ENCODE peak calls at places on chromosomes 11 and 22, in seven cellular contexts. One of them, this sample, is unnamed.

GRCh38 chr11:126477526-126478275 is 122.2 kb downstream of the ST3GAL4 start:
- DNase-seq in NB4: peak; percentile 23
- DNase-seq in BE2C: no peak
- DNase-seq in heart right ventricle: no peak
- DNase-seq in Peyer's patch: no peak
- DNase-seq in spleen: no peak
- DNase-seq in MM.1S: no peak
- DNase-seq in this sample: peak; percentile 31

GRCh38 chr11:64762916-64763803 is 3.4 kb upstream of the PYGM start:
- DNase-seq in NB4: peak; percentile 76
- DNase-seq in BE2C: no peak
- DNase-seq in heart right ventricle: no peak
- DNase-seq in Peyer's patch: peak; percentile 76
- DNase-seq in spleen: peak; percentile 76
- DNase-seq in MM.1S: no peak
- DNase-seq in this sample: peak; percentile 63

GRCh38 chr22:38628444-38628843 is 27.7 kb downstream of the FAM227A start:
- DNase-seq in NB4: peak; percentile 72
- DNase-seq in BE2C: no peak
- DNase-seq in heart right ventricle: no peak
- DNase-seq in Peyer's patch: no peak
- DNase-seq in spleen: peak; percentile 15
- DNase-seq in MM.1S: no peak
- DNase-seq in this sample: no peak

GRCh38 chr11:94175545-94175944 is 46.9 kb downstream of the PANX1 start:
- DNase-seq in NB4: no peak
- DNase-seq in BE2C: no peak
- DNase-seq in heart right ventricle: no peak
- DNase-seq in Peyer's patch: no peak
- DNase-seq in spleen: no peak
- DNase-seq in MM.1S: no peak
- DNase-seq in this sample: no peak

GRCh38 chr22:28341001-28341400 is 338.6 kb downstream of the TTC28 start:
- DNase-seq in NB4: no peak
- DNase-seq in BE2C: no peak
- DNase-seq in heart right ventricle: no peak
- DNase-seq in Peyer's patch: no peak
- DNase-seq in spleen: no peak
- DNase-seq in MM.1S: no peak
- DNase-seq in this sample: no peak

GRCh38 chr11:20259506-20259905 is 99.2 kb upstream of the DBX1 start:
- DNase-seq in NB4: no peak
- DNase-seq in BE2C: no peak
- DNase-seq in heart right ventricle: no peak
- DNase-seq in Peyer's patch: no peak
- DNase-seq in spleen: no peak
- DNase-seq in MM.1S: no peak
- DNase-seq in this sample: no peak

GRCh38 chr11:59172345-59173079 is 580 bp downstream of the DTX4 start:
- DNase-seq in NB4: peak; percentile 14
- DNase-seq in BE2C: no peak
- DNase-seq in heart right ventricle: peak; percentile 27
- DNase-seq in Peyer's patch: peak; percentile 80
- DNase-seq in spleen: peak; percentile 88
- DNase-seq in MM.1S: peak; percentile 20
- DNase-seq in this sample: peak; percentile 56

GRCh38 chr11:30488304-30488998 is 97.7 kb downstream of the MPPED2 start:
- DNase-seq in NB4: no peak
- DNase-seq in BE2C: no peak
- DNase-seq in heart right ventricle: no peak
- DNase-seq in Peyer's patch: no peak
- DNase-seq in spleen: no peak
- DNase-seq in MM.1S: no peak
- DNase-seq in this sample: no peak

GRCh38 chr11:134578807-134579708 is 167.0 kb upstream of the B3GAT1 start:
- DNase-seq in NB4: peak; percentile 46
- DNase-seq in BE2C: peak; percentile 53
- DNase-seq in heart right ventricle: no peak
- DNase-seq in Peyer's patch: no peak
- DNase-seq in spleen: no peak
- DNase-seq in MM.1S: no peak
- DNase-seq in this sample: no peak

GRCh38 chr11:83436855-83437254 is 150.7 kb upstream of the CCDC90B start:
- DNase-seq in NB4: no peak
- DNase-seq in BE2C: no peak
- DNase-seq in heart right ventricle: no peak
- DNase-seq in Peyer's patch: no peak
- DNase-seq in spleen: no peak
- DNase-seq in MM.1S: no peak
- DNase-seq in this sample: no peak

GRCh38 chr11:19237381-19237780 is 3.4 kb downstream of the E2F8 start:
- DNase-seq in NB4: no peak
- DNase-seq in BE2C: no peak
- DNase-seq in heart right ventricle: no peak
- DNase-seq in Peyer's patch: no peak
- DNase-seq in spleen: no peak
- DNase-seq in MM.1S: no peak
- DNase-seq in this sample: no peak

GRCh38 chr22:44357962-44358553 is 45.3 kb upstream of the SHISAL1 start:
- DNase-seq in NB4: no peak
- DNase-seq in BE2C: peak; percentile 28
- DNase-seq in heart right ventricle: peak; percentile 39
- DNase-seq in Peyer's patch: no peak
- DNase-seq in spleen: peak; percentile 19
- DNase-seq in MM.1S: no peak
- DNase-seq in this sample: no peak

GRCh38 chr11:62931501-62932278 is 10.5 kb upstream of the CHRM1 start:
- DNase-seq in NB4: peak; percentile 40
- DNase-seq in BE2C: no peak
- DNase-seq in heart right ventricle: no peak
- DNase-seq in Peyer's patch: no peak
- DNase-seq in spleen: no peak
- DNase-seq in MM.1S: no peak
- DNase-seq in this sample: no peak

GRCh38 chr11:110952150-110952549 is 239.9 kb upstream of the ARHGAP20 start:
- DNase-seq in NB4: no peak
- DNase-seq in BE2C: no peak
- DNase-seq in heart right ventricle: no peak
- DNase-seq in Peyer's patch: no peak
- DNase-seq in spleen: no peak
- DNase-seq in MM.1S: no peak
- DNase-seq in this sample: no peak

GRCh38 chr22:49705216-49705600 is 122.5 kb downstream of the BRD1 start:
- DNase-seq in NB4: no peak
- DNase-seq in BE2C: no peak
- DNase-seq in heart right ventricle: no peak
- DNase-seq in Peyer's patch: peak; percentile 10
- DNase-seq in spleen: no peak
- DNase-seq in MM.1S: no peak
- DNase-seq in this sample: no peak

GRCh38 chr11:75371930-75372876 is 20.7 kb upstream of the ARRB1 start:
- DNase-seq in NB4: no peak
- DNase-seq in BE2C: no peak
- DNase-seq in heart right ventricle: no peak
- DNase-seq in Peyer's patch: peak; percentile 59
- DNase-seq in spleen: peak; percentile 33
- DNase-seq in MM.1S: no peak
- DNase-seq in this sample: no peak

GRCh38 chr11:104858882-104859735 is 39.2 kb downstream of the CASP12 start:
- DNase-seq in NB4: peak; percentile 81
- DNase-seq in BE2C: no peak
- DNase-seq in heart right ventricle: no peak
- DNase-seq in Peyer's patch: peak; percentile 53
- DNase-seq in spleen: peak; percentile 73
- DNase-seq in MM.1S: no peak
- DNase-seq in this sample: peak; percentile 5

GRCh38 chr22:50085211-50085999 is at the start of gene MLC1:
- DNase-seq in NB4: peak; percentile 98
- DNase-seq in BE2C: no peak
- DNase-seq in heart right ventricle: no peak
- DNase-seq in Peyer's patch: no peak
- DNase-seq in spleen: peak; percentile 71
- DNase-seq in MM.1S: no peak
- DNase-seq in this sample: no peak

GRCh38 chr22:32801436-32802290 is at the start of gene TIMP3:
- DNase-seq in NB4: peak; percentile 16
- DNase-seq in BE2C: peak; percentile 79
- DNase-seq in heart right ventricle: peak; percentile 94
- DNase-seq in Peyer's patch: peak; percentile 80
- DNase-seq in spleen: peak; percentile 86
- DNase-seq in MM.1S: no peak
- DNase-seq in this sample: peak; percentile 87

GRCh38 chr22:44665115-44665514 is 36.9 kb upstream of the PRR5 start:
- DNase-seq in NB4: peak; percentile 72
- DNase-seq in BE2C: no peak
- DNase-seq in heart right ventricle: no peak
- DNase-seq in Peyer's patch: no peak
- DNase-seq in spleen: no peak
- DNase-seq in MM.1S: no peak
- DNase-seq in this sample: no peak

GRCh38 chr11:109998921-109999320 is 94.3 kb upstream of the ZC3H12C start:
- DNase-seq in NB4: no peak
- DNase-seq in BE2C: no peak
- DNase-seq in heart right ventricle: no peak
- DNase-seq in Peyer's patch: no peak
- DNase-seq in spleen: no peak
- DNase-seq in MM.1S: no peak
- DNase-seq in this sample: no peak

DNA sequence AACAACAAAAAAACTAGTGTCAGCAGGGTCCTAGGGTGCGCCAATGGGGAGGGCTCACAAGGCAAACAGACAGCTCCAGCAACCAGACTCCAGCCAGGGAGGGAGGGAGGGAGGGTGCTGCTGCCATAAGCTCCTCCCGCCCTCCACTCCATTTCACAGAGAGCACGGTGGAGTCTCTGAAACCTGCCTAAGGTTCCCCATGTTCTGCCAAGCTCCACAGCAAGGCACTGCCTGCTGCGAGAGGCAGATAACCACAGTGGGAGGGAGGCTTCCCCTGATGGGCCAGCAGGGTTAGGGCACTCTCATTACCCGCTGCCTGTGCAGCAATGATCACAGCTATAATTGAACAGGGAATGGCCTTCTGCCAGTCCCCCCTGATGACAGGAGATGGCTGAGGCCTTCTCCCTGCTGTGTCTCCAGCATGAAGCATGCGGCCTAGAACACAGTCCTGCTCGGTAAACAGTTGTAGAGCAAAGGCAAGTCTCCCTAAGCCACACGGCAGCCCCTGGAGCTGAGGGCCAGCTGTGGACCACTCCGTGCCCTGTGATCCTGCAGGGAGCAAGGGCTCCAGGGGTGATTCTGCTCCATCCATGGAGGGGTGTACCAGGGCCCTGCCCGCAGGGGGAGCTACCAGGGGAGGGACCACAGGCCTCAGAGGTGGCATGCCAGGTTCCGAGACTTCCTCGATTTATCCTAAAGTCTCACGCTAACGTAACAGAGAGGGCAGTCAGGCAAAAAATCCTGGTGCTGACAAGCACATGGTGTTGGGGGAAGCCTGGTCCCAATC is 42.9 kb downstream of the PC start:
- DNase-seq in NB4: no peak
- DNase-seq in BE2C: no peak
- DNase-seq in heart right ventricle: no peak
- DNase-seq in Peyer's patch: no peak
- DNase-seq in spleen: no peak
- DNase-seq in MM.1S: no peak
- DNase-seq in this sample: no peak
- TF ChIP-seq CTCF in NB4: peak; percentile 10
- TF ChIP-seq CTCF in BE2C: no peak
- TF ChIP-seq CTCF in heart right ventricle: no peak
- TF ChIP-seq CTCF in Peyer's patch: no peak
- TF ChIP-seq CTCF in spleen: no peak
- TF ChIP-seq CTCF in MM.1S: no peak
- TF ChIP-seq CTCF in this sample: no peak

DNA sequence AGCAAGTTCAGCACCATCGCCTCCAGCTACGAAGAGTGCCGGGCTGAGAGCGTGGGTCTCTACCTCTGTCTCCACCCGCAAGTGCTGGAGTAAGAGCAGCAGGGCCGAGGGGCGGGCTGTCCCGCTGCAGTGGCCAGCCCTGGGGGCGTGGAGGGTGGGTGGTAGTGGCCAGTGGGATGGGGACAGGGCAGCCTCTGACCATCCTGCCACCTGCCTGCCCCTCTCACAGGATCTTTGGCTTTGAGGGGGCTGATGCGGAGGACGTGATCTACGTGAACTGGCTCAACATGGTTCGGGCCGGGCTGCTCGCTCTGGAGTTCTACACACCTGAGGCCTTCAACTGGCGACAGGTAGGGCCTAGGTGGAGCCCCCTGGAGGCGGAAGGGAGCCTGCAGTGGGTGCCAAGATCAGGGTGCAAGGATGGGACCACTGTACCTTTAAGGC is 15.0 kb upstream of the BBS1 start:
- DNase-seq in NB4: no peak
- DNase-seq in BE2C: no peak
- DNase-seq in heart right ventricle: no peak
- DNase-seq in Peyer's patch: no peak
- DNase-seq in spleen: no peak
- DNase-seq in MM.1S: no peak
- DNase-seq in this sample: no peak
- TF ChIP-seq CTCF in NB4: peak; percentile 60
- TF ChIP-seq CTCF in BE2C: no peak
- TF ChIP-seq CTCF in heart right ventricle: no peak
- TF ChIP-seq CTCF in Peyer's patch: no peak
- TF ChIP-seq CTCF in spleen: peak; percentile 21
- TF ChIP-seq CTCF in MM.1S: peak; percentile 35
- TF ChIP-seq CTCF in this sample: peak; percentile 22

GRCh38 chr22:41369089-41369745 is 12.5 kb upstream of the TEF start:
- DNase-seq in NB4: no peak
- DNase-seq in BE2C: no peak
- DNase-seq in heart right ventricle: no peak
- DNase-seq in Peyer's patch: no peak
- DNase-seq in spleen: no peak
- DNase-seq in MM.1S: no peak
- DNase-seq in this sample: no peak
- TF ChIP-seq CTCF in NB4: no peak
- TF ChIP-seq CTCF in BE2C: no peak
- TF ChIP-seq CTCF in heart right ventricle: no peak
- TF ChIP-seq CTCF in Peyer's patch: no peak
- TF ChIP-seq CTCF in spleen: no peak
- TF ChIP-seq CTCF in MM.1S: no peak
- TF ChIP-seq CTCF in this sample: no peak

DNA sequence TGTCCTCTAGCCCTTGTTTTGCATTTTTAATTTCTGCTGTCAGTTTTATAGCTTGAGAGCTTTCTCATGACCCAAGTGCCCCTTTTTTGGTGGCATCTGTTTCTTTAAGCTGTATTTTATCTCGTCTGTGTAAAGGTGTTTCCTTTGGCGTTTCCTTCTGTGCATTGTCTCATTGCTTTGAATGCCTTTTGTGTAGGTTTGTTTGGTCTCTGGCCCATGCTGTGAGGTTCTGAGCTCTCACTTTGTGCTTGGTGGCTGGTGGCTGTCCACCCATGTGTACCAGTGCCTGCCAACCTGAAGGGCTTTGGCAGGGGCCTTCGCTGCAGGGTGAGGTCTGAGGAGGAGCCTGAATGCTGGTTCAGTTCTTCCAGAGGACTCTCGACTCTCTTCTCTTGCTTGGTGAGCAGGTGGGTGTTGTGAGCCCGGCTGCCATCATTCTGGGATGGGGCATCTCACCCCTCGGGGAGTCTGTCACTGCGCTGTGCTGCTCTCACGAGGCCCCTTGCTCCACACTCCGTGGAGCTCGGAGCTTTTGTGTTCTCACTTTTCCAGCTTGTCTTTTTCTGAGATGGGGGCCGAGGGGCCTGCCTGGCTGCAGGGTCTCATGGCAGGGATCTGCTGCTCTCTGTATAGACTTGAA is 14.9 kb downstream of the AP2A2 start:
- DNase-seq in NB4: no peak
- DNase-seq in BE2C: no peak
- DNase-seq in heart right ventricle: no peak
- DNase-seq in Peyer's patch: no peak
- DNase-seq in spleen: no peak
- DNase-seq in MM.1S: no peak
- DNase-seq in this sample: no peak
- TF ChIP-seq CTCF in NB4: no peak
- TF ChIP-seq CTCF in BE2C: no peak
- TF ChIP-seq CTCF in heart right ventricle: no peak
- TF ChIP-seq CTCF in Peyer's patch: no peak
- TF ChIP-seq CTCF in spleen: no peak
- TF ChIP-seq CTCF in MM.1S: no peak
- TF ChIP-seq CTCF in this sample: no peak

This sample was measured in nephron progenitor cell.